ENCODE peak calls at places on chromosome 1, in four cellular contexts. F, B, O and K are unnamed samples.

GRCh38 chr1:94707321-94708298 is 112.5 kb upstream of the SLC44A3 start:
- DNase-seq in F (no peak), B (no peak), O (no peak), K (no peak)

GRCh38 chr1:51957618-51958017 is 32.9 kb downstream of the RAB3B start:
- DNase-seq in F (no peak), B (no peak), O (no peak), K (no peak)

GRCh38 chr1:81097860-81098259 is 702.9 kb upstream of the ADGRL2 start:
- DNase-seq in F (no peak), B (no peak), O (no peak), K (no peak)

GRCh38 chr1:43440358-43440757 is 13.4 kb downstream of the HYI start:
- DNase-seq in F (no peak), B (no peak), O (no peak), K (no peak)

GRCh38 chr1:203823306-203823705 is 27.9 kb downstream of the ZBED6 start:
- DNase-seq in F (no peak), B (no peak), O (no peak), K (no peak)

GRCh38 chr1:114833421-114833820 is 21.2 kb upstream of the SYCP1 start:
- DNase-seq in F (no peak), B (no peak), O (no peak), K (peak)

GRCh38 chr1:206899717-206900116 is 2.5 kb downstream of the IL24 start:
- DNase-seq in F (no peak), B (no peak), O (no peak), K (no peak)

GRCh38 chr1:168613689-168614655 is 37.6 kb downstream of the XCL1 start:
- DNase-seq in F (no peak), B (peak), O (no peak), K (no peak)

GRCh38 chr1:27650527-27651175 is 15.7 kb upstream of the FGR start:
- DNase-seq in F (no peak), B (no peak), O (no peak), K (peak)

GRCh38 chr1:27591622-27592021 is 12.3 kb downstream of the AHDC1 start:
- DNase-seq in F (no peak), B (no peak), O (no peak), K (peak)

GRCh38 chr1:192559115-192560006 is 16.2 kb upstream of the RGS1 start:
- DNase-seq in F (no peak), B (no peak), O (no peak), K (peak)

GRCh38 chr1:66550243-66550642 is 16.3 kb downstream of the SGIP1 start:
- DNase-seq in F (no peak), B (no peak), O (no peak), K (no peak)

GRCh38 chr1:17316704-17317103 is 8.7 kb downstream of the PADI4 start:
- DNase-seq in F (no peak), B (no peak), O (no peak), K (no peak)

GRCh38 chr1:65791396-65791795 is 1.3 kb upstream of the PDE4B start:
- DNase-seq in F (peak), B (no peak), O (no peak), K (peak)

GRCh38 chr1:207605444-207606361 is 39.2 kb upstream of the CR1L start:
- DNase-seq in F (no peak), B (no peak), O (no peak), K (peak)

GRCh38 chr1:156095906-156096508 is 13.7 kb upstream of the MEX3A start:
- DNase-seq in F (no peak), B (no peak), O (no peak), K (no peak)

GRCh38 chr1:203551550-203551949 is 57.6 kb downstream of the OPTC start:
- DNase-seq in F (no peak), B (no peak), O (no peak), K (no peak)

GRCh38 chr1:157944666-157945280 is 48.7 kb upstream of the KIRREL1 start:
- DNase-seq in F (no peak), B (peak), O (no peak), K (no peak)

GRCh38 chr1:97832490-97832889 is 88.3 kb downstream of the DPYD start:
- DNase-seq in F (no peak), B (no peak), O (no peak), K (peak)